ENCODE peak calls at places on chromosomes 2 and 18, in eight cellular contexts. One of them, this sample, is unnamed.

GRCh38 chr2:241112046-241112445 is 10.0 kb upstream of the MTERF4 start:
- DNase-seq in OCI-LY7: no peak
- DNase-seq in choroid plexus epithelial cell: no peak
- DNase-seq in brain microvascular endothelial cell: no peak
- DNase-seq in BE2C: no peak
- DNase-seq in cardiac fibroblast: no peak
- DNase-seq in GM12865: no peak
- DNase-seq in coronary artery: no peak
- DNase-seq in this sample: no peak

GRCh38 chr18:79624356-79624961 is 55.1 kb upstream of the CTDP1 start:
- DNase-seq in OCI-LY7: peak
- DNase-seq in choroid plexus epithelial cell: no peak
- DNase-seq in brain microvascular endothelial cell: no peak
- DNase-seq in BE2C: no peak
- DNase-seq in cardiac fibroblast: no peak
- DNase-seq in GM12865: no peak
- DNase-seq in coronary artery: no peak
- DNase-seq in this sample: no peak

GRCh38 chr18:62506495-62507143 is 16.2 kb upstream of the ZCCHC2 start:
- DNase-seq in OCI-LY7: no peak
- DNase-seq in choroid plexus epithelial cell: no peak
- DNase-seq in brain microvascular endothelial cell: no peak
- DNase-seq in BE2C: no peak
- DNase-seq in cardiac fibroblast: no peak
- DNase-seq in GM12865: no peak
- DNase-seq in coronary artery: no peak
- DNase-seq in this sample: no peak

GRCh38 chr2:169109502-169110409 is 40.4 kb downstream of the DHRS9 start:
- DNase-seq in OCI-LY7: peak
- DNase-seq in choroid plexus epithelial cell: peak
- DNase-seq in brain microvascular endothelial cell: peak
- DNase-seq in BE2C: peak
- DNase-seq in cardiac fibroblast: peak
- DNase-seq in GM12865: peak
- DNase-seq in coronary artery: no peak
- DNase-seq in this sample: peak

GRCh38 chr2:99688699-99689098 is 198.9 kb upstream of the REV1 start:
- DNase-seq in OCI-LY7: no peak
- DNase-seq in choroid plexus epithelial cell: no peak
- DNase-seq in brain microvascular endothelial cell: no peak
- DNase-seq in BE2C: no peak
- DNase-seq in cardiac fibroblast: no peak
- DNase-seq in GM12865: no peak
- DNase-seq in coronary artery: peak
- DNase-seq in this sample: no peak

GRCh38 chr18:31427010-31427409 is 20.5 kb upstream of the DSG3 start:
- DNase-seq in OCI-LY7: no peak
- DNase-seq in choroid plexus epithelial cell: no peak
- DNase-seq in brain microvascular endothelial cell: no peak
- DNase-seq in BE2C: no peak
- DNase-seq in cardiac fibroblast: peak
- DNase-seq in GM12865: no peak
- DNase-seq in coronary artery: no peak
- DNase-seq in this sample: peak

GRCh38 chr2:67485431-67485830 is 88.3 kb downstream of the ETAA1 start:
- DNase-seq in OCI-LY7: no peak
- DNase-seq in choroid plexus epithelial cell: peak
- DNase-seq in brain microvascular endothelial cell: peak
- DNase-seq in BE2C: no peak
- DNase-seq in cardiac fibroblast: peak
- DNase-seq in GM12865: no peak
- DNase-seq in coronary artery: no peak
- DNase-seq in this sample: no peak

GRCh38 chr2:86038291-86039081 is 67.2 kb downstream of the POLR1A start:
- DNase-seq in OCI-LY7: peak
- DNase-seq in choroid plexus epithelial cell: peak
- DNase-seq in brain microvascular endothelial cell: no peak
- DNase-seq in BE2C: no peak
- DNase-seq in cardiac fibroblast: no peak
- DNase-seq in GM12865: peak
- DNase-seq in coronary artery: no peak
- DNase-seq in this sample: no peak

GRCh38 chr2:241898681-241899270 is 29.2 kb downstream of the RTP5 start:
- DNase-seq in OCI-LY7: no peak
- DNase-seq in choroid plexus epithelial cell: no peak
- DNase-seq in brain microvascular endothelial cell: no peak
- DNase-seq in BE2C: no peak
- DNase-seq in cardiac fibroblast: no peak
- DNase-seq in GM12865: no peak
- DNase-seq in coronary artery: peak
- DNase-seq in this sample: no peak

GRCh38 chr18:35466334-35466733 is 31.4 kb downstream of the INO80C start:
- DNase-seq in OCI-LY7: no peak
- DNase-seq in choroid plexus epithelial cell: no peak
- DNase-seq in brain microvascular endothelial cell: no peak
- DNase-seq in BE2C: no peak
- DNase-seq in cardiac fibroblast: no peak
- DNase-seq in GM12865: peak
- DNase-seq in coronary artery: no peak
- DNase-seq in this sample: no peak

GRCh38 chr2:43158259-43158880 is 68.0 kb downstream of the ZFP36L2 start:
- DNase-seq in OCI-LY7: no peak
- DNase-seq in choroid plexus epithelial cell: peak
- DNase-seq in brain microvascular endothelial cell: peak
- DNase-seq in BE2C: no peak
- DNase-seq in cardiac fibroblast: peak
- DNase-seq in GM12865: peak
- DNase-seq in coronary artery: peak
- DNase-seq in this sample: peak

GRCh38 chr2:205752421-205752820 is 70.1 kb downstream of the NRP2 start:
- DNase-seq in OCI-LY7: no peak
- DNase-seq in choroid plexus epithelial cell: no peak
- DNase-seq in brain microvascular endothelial cell: no peak
- DNase-seq in BE2C: no peak
- DNase-seq in cardiac fibroblast: no peak
- DNase-seq in GM12865: no peak
- DNase-seq in coronary artery: no peak
- DNase-seq in this sample: no peak

GRCh38 chr2:26172866-26173595 is at the start of gene GAREM2:
- DNase-seq in OCI-LY7: no peak
- DNase-seq in choroid plexus epithelial cell: no peak
- DNase-seq in brain microvascular endothelial cell: no peak
- DNase-seq in BE2C: peak
- DNase-seq in cardiac fibroblast: no peak
- DNase-seq in GM12865: no peak
- DNase-seq in coronary artery: peak
- DNase-seq in this sample: no peak

GRCh38 chr2:164761737-164762460 is 79.7 kb downstream of the COBLL1 start:
- DNase-seq in OCI-LY7: peak
- DNase-seq in choroid plexus epithelial cell: no peak
- DNase-seq in brain microvascular endothelial cell: no peak
- DNase-seq in BE2C: no peak
- DNase-seq in cardiac fibroblast: no peak
- DNase-seq in GM12865: no peak
- DNase-seq in coronary artery: no peak
- DNase-seq in this sample: peak

GRCh38 chr2:37326866-37327634 is 2.4 kb upstream of the PRKD3 start:
- DNase-seq in OCI-LY7: no peak
- DNase-seq in choroid plexus epithelial cell: no peak
- DNase-seq in brain microvascular endothelial cell: no peak
- DNase-seq in BE2C: no peak
- DNase-seq in cardiac fibroblast: no peak
- DNase-seq in GM12865: no peak
- DNase-seq in coronary artery: no peak
- DNase-seq in this sample: no peak

GRCh38 chr2:231604685-231605606 is 12.3 kb downstream of the TEX44 start:
- DNase-seq in OCI-LY7: peak
- DNase-seq in choroid plexus epithelial cell: peak
- DNase-seq in brain microvascular endothelial cell: peak
- DNase-seq in BE2C: peak
- DNase-seq in cardiac fibroblast: peak
- DNase-seq in GM12865: peak
- DNase-seq in coronary artery: peak
- DNase-seq in this sample: peak

GRCh38 chr2:182435754-182436153 is 8.9 kb upstream of the PDE1A start:
- DNase-seq in OCI-LY7: no peak
- DNase-seq in choroid plexus epithelial cell: peak
- DNase-seq in brain microvascular endothelial cell: peak
- DNase-seq in BE2C: no peak
- DNase-seq in cardiac fibroblast: peak
- DNase-seq in GM12865: no peak
- DNase-seq in coronary artery: no peak
- DNase-seq in this sample: peak

GRCh38 chr2:63590621-63591408 is 2.1 kb downstream of the MDH1 start:
- DNase-seq in OCI-LY7: peak
- DNase-seq in choroid plexus epithelial cell: peak
- DNase-seq in brain microvascular endothelial cell: no peak
- DNase-seq in BE2C: no peak
- DNase-seq in cardiac fibroblast: peak
- DNase-seq in GM12865: peak
- DNase-seq in coronary artery: no peak
- DNase-seq in this sample: no peak

GRCh38 chr2:190467575-190468083 is 59.5 kb downstream of the MFSD6 start:
- DNase-seq in OCI-LY7: peak
- DNase-seq in choroid plexus epithelial cell: peak
- DNase-seq in brain microvascular endothelial cell: no peak
- DNase-seq in BE2C: no peak
- DNase-seq in cardiac fibroblast: peak
- DNase-seq in GM12865: peak
- DNase-seq in coronary artery: no peak
- DNase-seq in this sample: peak

GRCh38 chr2:108215794-108216211 is 24.0 kb upstream of the SULT1C3 start:
- DNase-seq in OCI-LY7: no peak
- DNase-seq in choroid plexus epithelial cell: peak
- DNase-seq in brain microvascular endothelial cell: peak
- DNase-seq in BE2C: no peak
- DNase-seq in cardiac fibroblast: peak
- DNase-seq in GM12865: no peak
- DNase-seq in coronary artery: no peak
- DNase-seq in this sample: peak
- H3K4me3 ChIP-seq in OCI-LY7: no peak
- H3K4me3 ChIP-seq in choroid plexus epithelial cell: no peak
- H3K4me3 ChIP-seq in brain microvascular endothelial cell: no peak
- H3K4me3 ChIP-seq in BE2C: no peak
- H3K4me3 ChIP-seq in cardiac fibroblast: no peak
- H3K4me3 ChIP-seq in GM12865: no peak
- H3K4me3 ChIP-seq in coronary artery: no peak
- H3K4me3 ChIP-seq in this sample: no peak

GRCh38 chr2:105144941-105145300 is 96.6 kb upstream of the GPR45 start:
- DNase-seq in OCI-LY7: no peak
- DNase-seq in choroid plexus epithelial cell: no peak
- DNase-seq in brain microvascular endothelial cell: no peak
- DNase-seq in BE2C: no peak
- DNase-seq in cardiac fibroblast: no peak
- DNase-seq in GM12865: peak
- DNase-seq in coronary artery: no peak
- DNase-seq in this sample: no peak

GRCh38 chr2:105142239-105142638 is 99.3 kb upstream of the GPR45 start:
- DNase-seq in OCI-LY7: no peak
- DNase-seq in choroid plexus epithelial cell: no peak
- DNase-seq in brain microvascular endothelial cell: no peak
- DNase-seq in BE2C: no peak
- DNase-seq in cardiac fibroblast: no peak
- DNase-seq in GM12865: no peak
- DNase-seq in coronary artery: no peak
- DNase-seq in this sample: no peak

GRCh38 chr2:105143467-105144127 is 97.9 kb upstream of the GPR45 start:
- DNase-seq in OCI-LY7: no peak
- DNase-seq in choroid plexus epithelial cell: no peak
- DNase-seq in brain microvascular endothelial cell: no peak
- DNase-seq in BE2C: no peak
- DNase-seq in cardiac fibroblast: no peak
- DNase-seq in GM12865: peak
- DNase-seq in coronary artery: no peak
- DNase-seq in this sample: peak

GRCh38 chr2:105143094-105143466 is 98.5 kb upstream of the GPR45 start:
- DNase-seq in OCI-LY7: no peak
- DNase-seq in choroid plexus epithelial cell: no peak
- DNase-seq in brain microvascular endothelial cell: no peak
- DNase-seq in BE2C: no peak
- DNase-seq in cardiac fibroblast: no peak
- DNase-seq in GM12865: no peak
- DNase-seq in coronary artery: no peak
- DNase-seq in this sample: no peak

GRCh38 chr2:105144128-105144940 is 97.2 kb upstream of the GPR45 start:
- DNase-seq in OCI-LY7: no peak
- DNase-seq in choroid plexus epithelial cell: no peak
- DNase-seq in brain microvascular endothelial cell: no peak
- DNase-seq in BE2C: no peak
- DNase-seq in cardiac fibroblast: no peak
- DNase-seq in GM12865: no peak
- DNase-seq in coronary artery: no peak
- DNase-seq in this sample: no peak
- H3K4me3 ChIP-seq in OCI-LY7: no peak
- H3K4me3 ChIP-seq in choroid plexus epithelial cell: no peak
- H3K4me3 ChIP-seq in brain microvascular endothelial cell: peak
- H3K4me3 ChIP-seq in BE2C: peak
- H3K4me3 ChIP-seq in cardiac fibroblast: no peak
- H3K4me3 ChIP-seq in GM12865: no peak
- H3K4me3 ChIP-seq in coronary artery: peak
- H3K4me3 ChIP-seq in this sample: peak

GRCh38 chr2:12170151-12170550 is 423.7 kb downstream of the LPIN1 start:
- DNase-seq in OCI-LY7: no peak
- DNase-seq in choroid plexus epithelial cell: peak
- DNase-seq in brain microvascular endothelial cell: no peak
- DNase-seq in BE2C: no peak
- DNase-seq in cardiac fibroblast: no peak
- DNase-seq in GM12865: no peak
- DNase-seq in coronary artery: no peak
- DNase-seq in this sample: no peak

GRCh38 chr2:12167525-12168317 is 421.3 kb downstream of the LPIN1 start:
- DNase-seq in OCI-LY7: no peak
- DNase-seq in choroid plexus epithelial cell: no peak
- DNase-seq in brain microvascular endothelial cell: no peak
- DNase-seq in BE2C: peak
- DNase-seq in cardiac fibroblast: no peak
- DNase-seq in GM12865: peak
- DNase-seq in coronary artery: no peak
- DNase-seq in this sample: no peak

GRCh38 chr2:12169721-12170120 is 423.3 kb downstream of the LPIN1 start:
- DNase-seq in OCI-LY7: no peak
- DNase-seq in choroid plexus epithelial cell: peak
- DNase-seq in brain microvascular endothelial cell: peak
- DNase-seq in BE2C: no peak
- DNase-seq in cardiac fibroblast: peak
- DNase-seq in GM12865: no peak
- DNase-seq in coronary artery: no peak
- DNase-seq in this sample: peak

GRCh38 chr2:12169060-12169406 is 422.6 kb downstream of the LPIN1 start:
- DNase-seq in OCI-LY7: no peak
- DNase-seq in choroid plexus epithelial cell: peak
- DNase-seq in brain microvascular endothelial cell: peak
- DNase-seq in BE2C: no peak
- DNase-seq in cardiac fibroblast: peak
- DNase-seq in GM12865: peak
- DNase-seq in coronary artery: no peak
- DNase-seq in this sample: peak

GRCh38 chr2:12168354-12169059 is 422.1 kb downstream of the LPIN1 start:
- DNase-seq in OCI-LY7: no peak
- DNase-seq in choroid plexus epithelial cell: peak
- DNase-seq in brain microvascular endothelial cell: no peak
- DNase-seq in BE2C: no peak
- DNase-seq in cardiac fibroblast: no peak
- DNase-seq in GM12865: no peak
- DNase-seq in coronary artery: no peak
- DNase-seq in this sample: peak
- H3K4me3 ChIP-seq in OCI-LY7: no peak
- H3K4me3 ChIP-seq in choroid plexus epithelial cell: no peak
- H3K4me3 ChIP-seq in brain microvascular endothelial cell: no peak
- H3K4me3 ChIP-seq in BE2C: no peak
- H3K4me3 ChIP-seq in cardiac fibroblast: no peak
- H3K4me3 ChIP-seq in GM12865: no peak
- H3K4me3 ChIP-seq in coronary artery: no peak
- H3K4me3 ChIP-seq in this sample: no peak

GRCh38 chr2:218780851-218781690 is 876 bp upstream of the CYP27A1 start:
- DNase-seq in OCI-LY7: no peak
- DNase-seq in choroid plexus epithelial cell: no peak
- DNase-seq in brain microvascular endothelial cell: no peak
- DNase-seq in BE2C: no peak
- DNase-seq in cardiac fibroblast: no peak
- DNase-seq in GM12865: no peak
- DNase-seq in coronary artery: no peak
- DNase-seq in this sample: peak
- H3K4me3 ChIP-seq in OCI-LY7: no peak
- H3K4me3 ChIP-seq in choroid plexus epithelial cell: peak
- H3K4me3 ChIP-seq in brain microvascular endothelial cell: peak
- H3K4me3 ChIP-seq in BE2C: peak
- H3K4me3 ChIP-seq in cardiac fibroblast: peak
- H3K4me3 ChIP-seq in GM12865: no peak
- H3K4me3 ChIP-seq in coronary artery: peak
- H3K4me3 ChIP-seq in this sample: peak